ENCODE peak calls at places on chromosomes 16 and 17, in ten cellular contexts. M is brain microvascular endothelial cell, O is epithelial cell of proximal tubule, S is tibial nerve, V is heart right ventricle, L is cardiac muscle cell, H is spleen, B is heart left ventricle, Q is AG04450, K is bronchial epithelial cell. U is an unnamed sample.

GRCh38 chr17:8838551-8839095 is 28.9 kb downstream of the PIK3R6 start:
- DNase-seq in M (no peak), H (no peak), S (no peak), B (no peak), V (no peak), Q (no peak), K (no peak), L (no peak), O (no peak), U (no peak)

GRCh38 chr16:17350212-17350611 is 120.5 kb downstream of the XYLT1 start:
- DNase-seq in M (no peak), H (peak; percentile 61), Q (no peak), B (no peak), V (no peak), S (no peak), L (no peak), O (no peak), K (no peak), U (no peak)

GRCh38 chr17:65918921-65919546 is 272.9 kb downstream of the CEP112 start:
- DNase-seq in B (no peak), L (peak; percentile 17), S (no peak), H (no peak), M (no peak), V (no peak), O (no peak), K (no peak), Q (no peak), U (no peak)

GRCh38 chr16:5054876-5055865 is 10.6 kb downstream of the C16orf89 start:
- DNase-seq in L (no peak), K (no peak), V (no peak), Q (no peak), O (no peak), B (no peak), M (no peak), S (no peak), H (peak; percentile 61), U (no peak)

GRCh38 chr16:2236362-2237075 is at the start of gene DNASE1L2:
- DNase-seq in O (no peak), H (peak; percentile 72), B (no peak), Q (no peak), V (no peak), L (peak; percentile 41), S (no peak), M (no peak), K (no peak), U (no peak)

GRCh38 chr17:31486351-31487062 is 95.0 kb downstream of the RAB11FIP4 start:
- DNase-seq in K (no peak), M (no peak), O (no peak), V (no peak), B (peak; percentile 55), H (peak; percentile 83), Q (no peak), S (no peak), L (no peak), U (no peak)

GRCh38 chr17:41777579-41778188 is 8.8 kb downstream of the JUP start:
- DNase-seq in L (peak; percentile 98), V (peak; percentile 89), K (peak; percentile 56), S (peak; percentile 64), B (peak; percentile 90), Q (peak; percentile 90), M (peak; percentile 88), O (peak; percentile 70), H (no peak), U (no peak)

GRCh38 chr17:42201155-42201772 is 7.0 kb upstream of the GHDC start:
- DNase-seq in B (no peak), K (no peak), V (no peak), M (no peak), O (no peak), Q (no peak), S (no peak), L (peak; percentile 21), H (no peak), U (no peak)

GRCh38 chr17:8735336-8735939 is 9.2 kb downstream of the CCDC42 start:
- DNase-seq in O (no peak), L (no peak), H (peak; percentile 43), B (no peak), V (no peak), M (no peak), Q (no peak), K (no peak), S (no peak), U (no peak)

GRCh38 chr17:19269641-19270040 is 32.5 kb downstream of the EPN2 start:
- DNase-seq in Q (no peak), K (no peak), O (no peak), S (no peak), B (no peak), M (no peak), V (no peak), L (no peak), H (peak; percentile 16), U (no peak)

GRCh38 chr17:19269102-19269501 is 31.9 kb downstream of the EPN2 start:
- DNase-seq in S (no peak), Q (no peak), H (no peak), M (no peak), L (no peak), V (no peak), K (no peak), B (no peak), O (no peak), U (no peak)

GRCh38 chr17:19271751-19272357 is 34.7 kb downstream of the EPN2 start:
- DNase-seq in V (no peak), Q (no peak), H (peak; percentile 39), O (no peak), B (peak; percentile 51), K (no peak), M (no peak), L (no peak), S (no peak), U (no peak)

GRCh38 chr17:19270347-19270950 is 33.3 kb downstream of the EPN2 start:
- DNase-seq in S (no peak), L (no peak), K (no peak), O (no peak), Q (no peak), M (no peak), B (peak; percentile 49), V (no peak), H (peak; percentile 64), U (no peak)

GRCh38 chr17:19270951-19271611 is 33.9 kb downstream of the EPN2 start:
- DNase-seq in H (peak; percentile 32), V (peak; percentile 54), S (no peak), O (no peak), K (no peak), Q (no peak), B (peak; percentile 86), M (no peak), L (no peak), U (peak; percentile 50)
- TF ChIP-seq CTCF in H (no peak), V (no peak), S (no peak), O (no peak), K (no peak), Q (no peak), B (no peak), M (no peak), L (no peak), U (no peak)

GRCh38 chr16:18969050-18969854 is 14.5 kb upstream of the TMC7 start:
- DNase-seq in Q (peak; percentile 23), K (peak; percentile 57), B (peak; percentile 91), V (peak; percentile 89), S (peak; percentile 95), H (peak; percentile 94), M (peak; percentile 77), O (no peak), L (peak; percentile 83), U (no peak)
- H3K4me3 ChIP-seq in Q (peak overlapping the region; percentile 38), K (no peak overlapping the region), B (peak overlapping the region; percentile 47), V (peak overlapping the region; percentile 48), S (peak overlapping the region; percentile 8), H (no peak overlapping the region), M (peak overlapping the region; percentile 34), O (peak overlapping the region; percentile 37), L (peak overlapping the region; percentile 11), U (no peak overlapping the region)

DNA sequence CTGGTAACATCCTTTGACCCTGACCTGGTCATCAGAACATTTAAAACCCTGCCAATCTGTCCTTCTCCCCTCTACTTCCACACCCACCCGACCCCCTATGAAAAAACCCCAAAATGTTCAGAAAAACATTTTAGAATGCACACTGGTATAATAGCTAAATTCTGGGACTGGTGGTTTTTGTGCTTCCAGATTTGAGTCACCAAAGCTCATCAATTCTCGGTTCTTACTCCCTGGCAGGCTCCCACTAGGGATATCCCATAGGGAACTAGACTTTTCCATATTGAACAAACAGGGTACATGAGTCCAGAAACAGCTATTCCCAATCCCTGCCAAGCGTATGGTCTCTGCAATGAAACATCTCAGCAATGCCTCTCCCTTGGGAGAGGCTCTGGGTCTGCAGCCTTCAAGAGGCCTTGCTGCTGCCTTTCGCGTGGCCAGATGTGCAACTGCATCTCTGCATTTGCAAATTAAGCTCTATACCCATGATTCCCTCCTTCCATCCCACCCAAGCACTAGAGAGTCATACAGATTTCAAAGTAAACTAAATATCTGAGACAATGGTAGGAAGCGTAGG is 67.7 kb downstream of the SMG6 start:
- DNase-seq in L (peak; percentile 69), O (no peak), S (no peak), B (peak; percentile 75), H (no peak), Q (no peak), V (peak; percentile 53), K (no peak), M (no peak), U (no peak)
- TF ChIP-seq CTCF in L (no peak), O (no peak), S (no peak), B (no peak), H (no peak), Q (no peak), V (no peak), K (no peak), M (peak; percentile 2), U (peak; percentile 15)

DNA sequence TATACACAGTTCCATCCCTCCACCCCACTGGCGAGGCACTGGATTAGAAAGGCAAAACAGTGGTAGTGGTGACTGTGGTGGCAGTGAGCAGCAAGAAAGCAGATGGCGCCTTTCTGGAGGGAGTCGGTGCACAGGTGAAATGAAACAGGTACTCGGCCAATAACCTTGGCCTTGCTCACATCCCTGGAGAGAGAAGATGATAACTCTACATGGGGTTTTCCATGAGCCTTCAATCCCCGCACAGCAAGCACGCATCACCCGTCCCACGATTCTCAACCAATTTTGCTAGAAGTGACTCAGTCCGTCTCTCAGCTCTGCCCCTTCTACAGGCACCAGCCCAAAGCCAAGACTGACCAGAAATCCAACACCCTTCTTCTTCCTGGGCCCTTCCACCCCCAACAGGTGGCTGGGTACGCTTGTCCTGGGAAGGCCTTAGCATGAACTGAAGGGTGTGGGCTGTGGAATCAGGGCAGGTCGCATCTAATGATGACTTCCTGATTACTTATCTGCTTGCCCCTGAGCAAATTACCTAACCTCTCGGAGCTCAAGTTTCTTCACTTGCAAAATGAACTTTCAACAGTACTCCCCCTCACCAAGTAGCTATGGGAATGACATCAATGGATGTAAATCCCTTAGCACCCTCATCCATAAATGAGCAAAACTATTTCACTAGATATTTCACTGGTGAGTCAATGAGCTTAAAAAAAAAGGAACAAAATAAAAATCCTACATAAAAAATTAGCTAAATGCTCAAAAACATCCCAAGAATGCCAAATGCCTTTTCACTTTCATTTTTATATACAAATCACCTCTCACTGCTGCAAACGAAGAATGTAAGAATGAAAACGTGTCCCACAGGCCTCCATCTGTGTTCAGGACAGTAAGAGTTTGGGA is 18.0 kb downstream of the XPO6 start:
- DNase-seq in O (peak; percentile 19), Q (peak; percentile 90), H (no peak), S (no peak), M (peak; percentile 80), B (no peak), V (no peak), L (peak; percentile 85), K (peak; percentile 78), U (no peak)
- H3K4me3 ChIP-seq in O (no peak overlapping the region), Q (peak overlapping the region; percentile 15), H (no peak overlapping the region), S (no peak overlapping the region), M (no peak overlapping the region), B (peak overlapping the region; percentile 21), V (peak overlapping the region; percentile 17), L (no peak overlapping the region), K (no peak overlapping the region), U (peak overlapping the region; percentile 28)

GRCh38 chr17:35242158-35242804 is 591 bp upstream of the SLFN5 start:
- DNase-seq in S (peak; percentile 29), L (peak; percentile 40), O (peak; percentile 16), H (peak; percentile 92), B (peak; percentile 54), V (peak; percentile 54), Q (no peak), K (peak; percentile 86), M (peak; percentile 39), U (peak; percentile 63)
- TF ChIP-seq CTCF in S (peak; percentile 10), L (peak; percentile 7), O (peak; percentile 38), H (peak; percentile 34), B (peak; percentile 20), V (no peak), Q (peak; percentile 20), K (peak; percentile 49), M (peak; percentile 54), U (peak; percentile 55)

U was measured in GM12864.